ENCODE peak calls at places on chromosomes 4 and X, in five cellular contexts. W, Z, J, R and B are unnamed samples.
A peak's percentile ranks its signal among the peaks of the same experiment; 100 is the strongest.

GRCh38 chrX:38347136-38347535 is 5.3 kb upstream of the OTC start:
- DNase-seq in Z (no peak), R (no peak), J (peak; percentile 52), W (no peak), B (no peak)

GRCh38 chr4:65943076-65943475 is 272.8 kb upstream of the EPHA5 start:
- DNase-seq in Z (peak; percentile 2), W (no peak), J (no peak), R (no peak), B (no peak)

GRCh38 chrX:19991350-19991718 is 473 bp upstream of the BCLAF3 start:
- DNase-seq in W (no peak), J (no peak), Z (no peak), R (no peak), B (no peak)

GRCh38 chr4:88106205-88106604 is 52.2 kb downstream of the ABCG2 start:
- DNase-seq in R (no peak), J (peak; percentile 73), W (no peak), Z (no peak), B (no peak)

GRCh38 chrX:153411988-153412574 is 809 bp downstream of the ZFP92 start:
- DNase-seq in W (peak; percentile 52), R (no peak), J (no peak), Z (no peak), B (no peak)

GRCh38 chrX:16788477-16788876 is 2.2 kb downstream of the TXLNG start:
- DNase-seq in W (no peak), J (no peak), Z (no peak), R (no peak), B (no peak)

GRCh38 chr4:103996637-103997036 is 276.9 kb upstream of the TACR3 start:
- DNase-seq in J (no peak), R (no peak), W (no peak), Z (peak; percentile 18), B (no peak)

GRCh38 chr4:114005569-114006442 is 26.4 kb upstream of the ARSJ start:
- DNase-seq in Z (no peak), W (no peak), R (no peak), J (peak; percentile 82), B (no peak)

GRCh38 chr4:114208747-114209146 is 229.3 kb upstream of the ARSJ start:
- DNase-seq in R (no peak), W (no peak), Z (no peak), J (peak; percentile 46), B (no peak)

GRCh38 chrX:8254386-8254785 is 83.3 kb upstream of the VCX2 start:
- DNase-seq in W (no peak), J (no peak), R (no peak), Z (no peak), B (no peak)

GRCh38 chrX:101370888-101371504 is 15.0 kb downstream of the BTK start:
- DNase-seq in Z (no peak), R (no peak), J (no peak), W (no peak), B (no peak)

GRCh38 chr4:110850461-110851447 is 227.9 kb upstream of the PITX2 start:
- DNase-seq in R (no peak), J (no peak), W (no peak), Z (no peak), B (no peak)

GRCh38 chrX:66163849-66164401 is at the start of gene HEPH:
- DNase-seq in J (peak; percentile 34), Z (no peak), W (no peak), R (peak; percentile 12), B (peak; percentile 79)

GRCh38 chr4:174919886-174920423 is 1.8 kb downstream of the ADAM29 start:
- DNase-seq in Z (no peak), R (no peak), J (no peak), W (no peak), B (no peak)

GRCh38 chrX:137194164-137194563 is 160.4 kb upstream of the GPR101 start:
- DNase-seq in W (peak; percentile 16), Z (peak; percentile 5), J (peak; percentile 21), R (peak; percentile 1), B (peak; percentile 5)

GRCh38 chr4:119307606-119308005 is 14.3 kb downstream of the FABP2 start:
- DNase-seq in R (no peak), Z (no peak), W (no peak), J (no peak), B (no peak)

GRCh38 chrX:69298466-69299140 is 133.3 kb upstream of the PJA1 start:
- DNase-seq in W (no peak), J (peak; percentile 4), Z (no peak), R (no peak), B (no peak)

GRCh38 chr4:21554510-21554909 is 394.1 kb downstream of the KCNIP4 start:
- DNase-seq in J (no peak), W (peak; percentile 30), Z (no peak), R (no peak), B (no peak)

GRCh38 chr4:76570141-76570989 is 135.3 kb downstream of the SHROOM3 start:
- DNase-seq in R (no peak), W (no peak), Z (no peak), J (peak; percentile 89), B (no peak)
- TF ChIP-seq SMC3 in R (no peak), W (no peak), Z (no peak), J (no peak), B (no peak)

GRCh38 chr4:98682719-98683118 is 24.3 kb upstream of the TSPAN5 start:
- DNase-seq in W (peak; percentile 14), Z (no peak), R (no peak), J (peak; percentile 61), B (peak; percentile 73)
- TF ChIP-seq SMC3 in W (no peak), Z (no peak), R (no peak), J (no peak), B (no peak)

GRCh38 chr4:8468746-8469535 is 28.4 kb downstream of the TRMT44 start:
- DNase-seq in W (peak; percentile 89), R (peak; percentile 5), Z (peak; percentile 28), J (peak; percentile 57), B (peak; percentile 77)
- TF ChIP-seq SMC3 in W (peak; percentile 89), R (peak; percentile 94), Z (peak; percentile 80), J (peak; percentile 95), B (peak; percentile 95)

DNA sequence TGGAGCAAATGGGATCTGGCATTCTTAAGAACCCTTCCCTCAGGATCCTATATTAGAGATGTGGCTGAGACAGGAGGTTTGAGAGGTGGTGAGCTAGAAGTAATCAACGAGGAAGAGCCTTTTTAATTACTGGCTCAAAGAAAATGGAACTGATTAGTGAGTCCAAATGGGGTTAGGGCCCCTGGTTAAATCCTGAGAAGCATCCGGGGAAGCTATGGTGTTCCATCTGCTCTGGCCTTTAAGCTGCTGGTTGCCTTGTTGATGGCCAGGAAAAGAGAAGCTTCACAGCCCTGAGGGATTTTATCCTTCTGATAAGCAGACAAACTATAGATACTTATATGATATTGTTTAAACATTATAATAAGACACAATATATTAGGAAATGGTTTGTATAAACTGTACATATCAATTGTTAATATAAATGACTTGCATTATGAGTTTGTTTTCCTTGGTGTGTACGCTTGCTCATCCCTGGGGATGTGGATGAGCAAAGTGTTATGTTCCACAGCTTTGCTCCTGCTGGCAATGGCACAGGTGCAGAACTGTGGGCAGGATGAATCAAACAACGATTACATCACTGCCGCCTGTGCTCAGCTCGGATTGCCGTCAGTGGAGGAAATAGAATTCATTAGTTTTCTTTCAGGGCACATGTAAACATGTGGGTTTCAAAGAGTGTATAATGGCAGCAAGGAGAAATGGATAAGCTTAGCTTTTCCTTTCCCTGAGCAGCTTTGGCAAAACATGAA is 328.6 kb upstream of the ARX start:
- DNase-seq in W (no peak), J (no peak), Z (no peak), R (no peak), B (no peak)
- TF ChIP-seq SMC3 in W (no peak), J (no peak), Z (no peak), R (no peak), B (no peak)

DNA sequence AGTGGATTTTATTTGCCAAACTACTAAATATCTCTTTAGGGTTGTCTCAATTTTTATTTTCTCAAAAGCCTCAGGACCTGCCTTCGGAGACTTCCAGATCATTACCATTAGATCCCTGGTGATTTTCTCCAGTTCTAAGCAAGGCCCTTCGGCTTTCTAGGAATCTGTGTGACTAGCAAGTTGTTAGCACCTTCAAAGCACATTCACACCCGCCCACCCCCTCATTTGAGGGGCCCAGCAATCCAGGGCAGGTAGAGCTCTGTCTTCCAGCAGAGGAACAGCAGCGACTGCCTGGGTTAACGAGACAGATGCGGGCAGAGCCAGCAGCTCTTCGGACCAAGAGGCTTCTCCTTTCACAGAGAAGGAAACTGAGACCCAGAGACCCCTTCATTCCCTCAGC is 2.0 kb downstream of the WDR1 start:
- DNase-seq in Z (no peak), W (no peak), R (no peak), J (no peak), B (no peak)
- TF ChIP-seq SMC3 in Z (no peak), W (no peak), R (no peak), J (no peak), B (no peak)

GRCh38 chrX:111124418-111124817 is 28.4 kb downstream of the PAK3 start:
- DNase-seq in W (no peak), J (no peak), Z (no peak), R (no peak), B (no peak)

GRCh38 chrX:111127038-111127437 is 31.0 kb downstream of the PAK3 start:
- DNase-seq in J (no peak), R (no peak), Z (no peak), W (no peak), B (no peak)

GRCh38 chrX:111119341-111119740 is 23.4 kb downstream of the PAK3 start:
- DNase-seq in W (no peak), R (no peak), Z (no peak), J (no peak), B (no peak)

GRCh38 chrX:111123606-111124179 is 27.7 kb downstream of the PAK3 start:
- DNase-seq in J (no peak), R (no peak), Z (no peak), W (no peak), B (no peak)

DNA sequence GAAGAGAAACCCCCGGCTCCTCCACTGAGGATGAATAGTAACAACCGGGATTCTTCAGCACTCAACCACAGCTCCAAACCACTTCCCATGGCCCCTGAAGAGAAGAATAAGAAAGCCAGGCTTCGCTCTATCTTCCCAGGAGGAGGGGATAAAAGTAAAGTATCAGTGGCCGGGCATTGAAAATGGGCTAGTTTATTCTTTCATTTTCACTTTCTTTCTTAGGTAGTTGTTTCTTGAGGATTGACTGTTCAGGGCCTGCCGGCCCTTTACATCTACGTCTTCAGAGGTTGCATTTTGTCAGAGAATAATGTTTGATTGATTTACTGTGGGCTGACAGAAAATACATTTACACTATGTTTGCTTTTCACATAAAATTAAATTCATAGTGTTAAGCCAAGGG is 27.1 kb downstream of the PAK3 start:
- DNase-seq in J (no peak), R (no peak), Z (no peak), W (no peak), B (no peak)
- TF ChIP-seq SMC3 in J (no peak), R (no peak), Z (no peak), W (no peak), B (no peak)

GRCh38 chr4:141417387-141417786 is 196.7 kb downstream of the ZNF330 start:
- DNase-seq in Z (no peak), W (no peak), J (peak; percentile 73), R (no peak), B (no peak)
- TF ChIP-seq SMC3 in Z (no peak), W (no peak), J (no peak), R (no peak), B (no peak)

DNA sequence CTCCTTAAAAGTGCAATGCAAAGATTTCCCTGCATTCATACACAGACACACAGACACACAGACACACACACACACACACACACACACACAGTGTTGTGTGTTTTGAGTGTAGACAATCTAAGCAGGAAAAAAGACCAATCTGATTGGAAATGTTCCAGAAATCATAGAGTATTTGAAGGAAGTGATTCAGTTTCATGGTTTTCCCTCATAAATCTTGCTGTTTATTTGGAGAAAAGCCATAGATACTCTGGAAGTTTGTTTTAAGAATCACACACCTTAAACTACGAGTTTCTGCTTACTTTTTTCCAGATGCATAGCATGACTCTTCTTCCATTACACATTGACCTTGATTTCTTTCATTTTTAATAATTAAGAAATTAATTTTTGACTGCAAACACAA is 298.5 kb upstream of the BMP3 start:
- DNase-seq in J (peak; percentile 42), W (no peak), Z (no peak), R (no peak), B (no peak)
- TF ChIP-seq SMC3 in J (no peak), W (no peak), Z (no peak), R (no peak), B (no peak)